ENCODE peak calls at places on chromosomes 6 and 20, in five cellular contexts. One of them, this sample, is unnamed.

GRCh38 chr6:11616200-11616611 is 78.7 kb downstream of the TMEM170B start:
- DNase-seq in mesendoderm: peak; percentile 30
- DNase-seq in hepatocyte: no peak
- DNase-seq in A549: no peak
- DNase-seq in neural progenitor cell: no peak
- DNase-seq in this sample: peak; percentile 86

GRCh38 chr20:43544501-43544900 is 14.3 kb upstream of the SGK2 start:
- DNase-seq in mesendoderm: no peak
- DNase-seq in hepatocyte: no peak
- DNase-seq in A549: no peak
- DNase-seq in neural progenitor cell: no peak
- DNase-seq in this sample: no peak

GRCh38 chr20:1415667-1416468 is 23.0 kb upstream of the FKBP1A start:
- DNase-seq in mesendoderm: peak; percentile 93
- DNase-seq in hepatocyte: peak; percentile 67
- DNase-seq in A549: peak; percentile 94
- DNase-seq in neural progenitor cell: no peak
- DNase-seq in this sample: peak; percentile 96

GRCh38 chr6:36603222-36604089 is 9.3 kb downstream of the SRSF3 start:
- DNase-seq in mesendoderm: no peak
- DNase-seq in hepatocyte: no peak
- DNase-seq in A549: no peak
- DNase-seq in neural progenitor cell: no peak
- DNase-seq in this sample: no peak

GRCh38 chr6:125749112-125749863 is at the start of gene HEY2:
- DNase-seq in mesendoderm: peak; percentile 95
- DNase-seq in hepatocyte: peak; percentile 96
- DNase-seq in A549: peak; percentile 80
- DNase-seq in neural progenitor cell: peak; percentile 95
- DNase-seq in this sample: peak; percentile 91

GRCh38 chr6:56933650-56934049 is 21.3 kb upstream of the BEND6 start:
- DNase-seq in mesendoderm: no peak
- DNase-seq in hepatocyte: no peak
- DNase-seq in A549: no peak
- DNase-seq in neural progenitor cell: no peak
- DNase-seq in this sample: no peak

GRCh38 chr6:166999845-167000253 is 652 bp downstream of the CEP43 start:
- DNase-seq in mesendoderm: peak; percentile 39
- DNase-seq in hepatocyte: peak; percentile 64
- DNase-seq in A549: peak; percentile 3
- DNase-seq in neural progenitor cell: no peak
- DNase-seq in this sample: no peak

GRCh38 chr20:61411743-61412142 is 159.7 kb downstream of the CDH4 start:
- DNase-seq in mesendoderm: no peak
- DNase-seq in hepatocyte: no peak
- DNase-seq in A549: no peak
- DNase-seq in neural progenitor cell: no peak
- DNase-seq in this sample: no peak

GRCh38 chr20:60224914-60225313 is 266.7 kb downstream of the CDH26 start:
- DNase-seq in mesendoderm: peak; percentile 57
- DNase-seq in hepatocyte: peak; percentile 23
- DNase-seq in A549: peak; percentile 31
- DNase-seq in neural progenitor cell: peak; percentile 61
- DNase-seq in this sample: peak; percentile 50

GRCh38 chr20:45828589-45828988 is 1.5 kb upstream of the TNNC2 start:
- DNase-seq in mesendoderm: no peak
- DNase-seq in hepatocyte: no peak
- DNase-seq in A549: no peak
- DNase-seq in neural progenitor cell: peak; percentile 29
- DNase-seq in this sample: no peak

GRCh38 chr6:156595481-156595880 is 181.7 kb upstream of the ARID1B start:
- DNase-seq in mesendoderm: no peak
- DNase-seq in hepatocyte: no peak
- DNase-seq in A549: no peak
- DNase-seq in neural progenitor cell: no peak
- DNase-seq in this sample: peak; percentile 60

GRCh38 chr20:50064640-50065615 is 48.0 kb downstream of the UBE2V1 start:
- DNase-seq in mesendoderm: no peak
- DNase-seq in hepatocyte: no peak
- DNase-seq in A549: no peak
- DNase-seq in neural progenitor cell: no peak
- DNase-seq in this sample: no peak

GRCh38 chr6:124960757-124961467 is 1.3 kb upstream of the RNF217 start:
- DNase-seq in mesendoderm: no peak
- DNase-seq in hepatocyte: no peak
- DNase-seq in A549: no peak
- DNase-seq in neural progenitor cell: no peak
- DNase-seq in this sample: no peak

GRCh38 chr20:47701612-47702011 is 83.7 kb downstream of the SULF2 start:
- DNase-seq in mesendoderm: no peak
- DNase-seq in hepatocyte: no peak
- DNase-seq in A549: no peak
- DNase-seq in neural progenitor cell: no peak
- DNase-seq in this sample: peak; percentile 85

GRCh38 chr6:96947055-96947454 is 22.5 kb downstream of the KLHL32 start:
- DNase-seq in mesendoderm: no peak
- DNase-seq in hepatocyte: no peak
- DNase-seq in A549: no peak
- DNase-seq in neural progenitor cell: no peak
- DNase-seq in this sample: no peak

GRCh38 chr20:61767776-61768494 is 297.7 kb downstream of the TAF4 start:
- DNase-seq in mesendoderm: no peak
- DNase-seq in hepatocyte: no peak
- DNase-seq in A549: no peak
- DNase-seq in neural progenitor cell: no peak
- DNase-seq in this sample: no peak

GRCh38 chr6:26022166-26022510 is 59.5 kb downstream of the TRIM38 start:
- DNase-seq in mesendoderm: peak; percentile 90
- DNase-seq in hepatocyte: peak; percentile 82
- DNase-seq in A549: peak; percentile 81
- DNase-seq in neural progenitor cell: peak; percentile 60
- DNase-seq in this sample: peak; percentile 88

GRCh38 chr6:72624557-72625160 is 2.8 kb downstream of the KCNQ5 start:
- DNase-seq in mesendoderm: peak; percentile 16
- DNase-seq in hepatocyte: peak; percentile 9
- DNase-seq in A549: peak; percentile 27
- DNase-seq in neural progenitor cell: peak; percentile 39
- DNase-seq in this sample: no peak

GRCh38 chr20:45378191-45378590 is at the start of gene TP53TG5:
- DNase-seq in mesendoderm: peak; percentile 77
- DNase-seq in hepatocyte: no peak
- DNase-seq in A549: no peak
- DNase-seq in neural progenitor cell: peak; percentile 68
- DNase-seq in this sample: no peak

GRCh38 chr20:58033026-58033536 is 195.4 kb downstream of the ANKRD60 start:
- DNase-seq in mesendoderm: no peak
- DNase-seq in hepatocyte: no peak
- DNase-seq in A549: no peak
- DNase-seq in neural progenitor cell: no peak
- DNase-seq in this sample: no peak

GRCh38 chr6:134630468-134631180 is 312.7 kb upstream of the SGK1 start:
- DNase-seq in mesendoderm: no peak
- DNase-seq in hepatocyte: peak; percentile 12
- DNase-seq in A549: no peak
- DNase-seq in neural progenitor cell: no peak
- DNase-seq in this sample: peak; percentile 22

GRCh38 chr6:97195117-97195516 is 87.9 kb downstream of the MMS22L start:
- DNase-seq in mesendoderm: no peak
- DNase-seq in hepatocyte: no peak
- DNase-seq in A549: no peak
- DNase-seq in neural progenitor cell: no peak
- DNase-seq in this sample: no peak

GRCh38 chr20:1392443-1392692 is 486 bp downstream of the FKBP1A start:
- DNase-seq in mesendoderm: no peak
- DNase-seq in hepatocyte: no peak
- DNase-seq in A549: no peak
- DNase-seq in neural progenitor cell: no peak
- DNase-seq in this sample: peak; percentile 71

GRCh38 chr20:51884561-51884960 is 82.2 kb upstream of the SALL4 start:
- DNase-seq in mesendoderm: peak; percentile 54
- DNase-seq in hepatocyte: no peak
- DNase-seq in A549: no peak
- DNase-seq in neural progenitor cell: no peak
- DNase-seq in this sample: no peak

GRCh38 chr6:13362432-13362831 is 34.1 kb upstream of the TBC1D7 start:
- DNase-seq in mesendoderm: no peak
- DNase-seq in hepatocyte: no peak
- DNase-seq in A549: no peak
- DNase-seq in neural progenitor cell: no peak
- DNase-seq in this sample: peak; percentile 88

GRCh38 chr6:30156262-30156599 is 4.8 kb downstream of the TRIM10 start:
- DNase-seq in mesendoderm: no peak
- DNase-seq in hepatocyte: peak; percentile 65
- DNase-seq in A549: peak; percentile 71
- DNase-seq in neural progenitor cell: no peak
- DNase-seq in this sample: no peak

GRCh38 chr20:43715044-43715443 is 11.8 kb downstream of the GTSF1L start:
- DNase-seq in mesendoderm: no peak
- DNase-seq in hepatocyte: no peak
- DNase-seq in A549: no peak
- DNase-seq in neural progenitor cell: no peak
- DNase-seq in this sample: no peak

DNA sequence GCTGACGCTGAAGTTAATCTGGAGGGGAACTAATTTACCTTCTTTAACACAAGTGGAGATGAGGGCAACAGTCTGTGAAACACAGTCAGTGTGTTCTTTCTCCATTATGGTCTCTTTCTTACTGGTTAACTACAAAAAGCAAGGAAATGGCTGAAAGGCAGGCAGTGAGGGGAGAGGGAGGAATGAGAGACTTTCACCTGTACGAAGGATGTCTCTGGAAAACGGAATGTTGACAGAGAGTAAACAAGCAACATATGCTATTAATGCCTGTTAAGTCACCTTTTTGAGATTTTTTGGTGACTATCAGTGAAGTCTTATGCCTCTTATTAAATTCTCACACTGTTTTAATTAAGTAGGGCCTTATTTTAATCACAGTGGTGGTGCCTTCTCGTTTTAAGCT is 165.7 kb downstream of the ATXN1 start:
- DNase-seq in mesendoderm: no peak
- DNase-seq in hepatocyte: no peak
- DNase-seq in A549: no peak
- DNase-seq in neural progenitor cell: no peak
- DNase-seq in this sample: no peak
- H3K4me2 ChIP-seq in mesendoderm: no peak overlapping the region
- H3K4me2 ChIP-seq in hepatocyte: no peak overlapping the region
- H3K4me2 ChIP-seq in A549: no peak overlapping the region
- H3K4me2 ChIP-seq in neural progenitor cell: no peak overlapping the region
- H3K4me2 ChIP-seq in this sample: no peak overlapping the region

GRCh38 chr20:56987992-56988391 is 278.4 kb downstream of the BMP7 start:
- DNase-seq in mesendoderm: no peak
- DNase-seq in hepatocyte: peak; percentile 58
- DNase-seq in A549: no peak
- DNase-seq in neural progenitor cell: no peak
- DNase-seq in this sample: peak; percentile 85
- H3K4me2 ChIP-seq in mesendoderm: no peak overlapping the region
- H3K4me2 ChIP-seq in hepatocyte: peak overlapping the region; percentile 61
- H3K4me2 ChIP-seq in A549: no peak overlapping the region
- H3K4me2 ChIP-seq in neural progenitor cell: no peak overlapping the region
- H3K4me2 ChIP-seq in this sample: peak overlapping the region; percentile 39

GRCh38 chr6:142153230-142153629 is 6.2 kb downstream of the VTA1 start:
- DNase-seq in mesendoderm: no peak
- DNase-seq in hepatocyte: no peak
- DNase-seq in A549: no peak
- DNase-seq in neural progenitor cell: no peak
- DNase-seq in this sample: no peak
- H3K4me2 ChIP-seq in mesendoderm: no peak overlapping the region
- H3K4me2 ChIP-seq in hepatocyte: no peak overlapping the region
- H3K4me2 ChIP-seq in A549: peak overlapping the region; percentile 27
- H3K4me2 ChIP-seq in neural progenitor cell: no peak overlapping the region
- H3K4me2 ChIP-seq in this sample: no peak overlapping the region

GRCh38 chr6:52739627-52740026 is 23.6 kb downstream of the GSTA2 start:
- DNase-seq in mesendoderm: no peak
- DNase-seq in hepatocyte: no peak
- DNase-seq in A549: no peak
- DNase-seq in neural progenitor cell: no peak
- DNase-seq in this sample: no peak
- H3K4me2 ChIP-seq in mesendoderm: no peak overlapping the region
- H3K4me2 ChIP-seq in hepatocyte: no peak overlapping the region
- H3K4me2 ChIP-seq in A549: no peak overlapping the region
- H3K4me2 ChIP-seq in neural progenitor cell: no peak overlapping the region
- H3K4me2 ChIP-seq in this sample: no peak overlapping the region

DNA sequence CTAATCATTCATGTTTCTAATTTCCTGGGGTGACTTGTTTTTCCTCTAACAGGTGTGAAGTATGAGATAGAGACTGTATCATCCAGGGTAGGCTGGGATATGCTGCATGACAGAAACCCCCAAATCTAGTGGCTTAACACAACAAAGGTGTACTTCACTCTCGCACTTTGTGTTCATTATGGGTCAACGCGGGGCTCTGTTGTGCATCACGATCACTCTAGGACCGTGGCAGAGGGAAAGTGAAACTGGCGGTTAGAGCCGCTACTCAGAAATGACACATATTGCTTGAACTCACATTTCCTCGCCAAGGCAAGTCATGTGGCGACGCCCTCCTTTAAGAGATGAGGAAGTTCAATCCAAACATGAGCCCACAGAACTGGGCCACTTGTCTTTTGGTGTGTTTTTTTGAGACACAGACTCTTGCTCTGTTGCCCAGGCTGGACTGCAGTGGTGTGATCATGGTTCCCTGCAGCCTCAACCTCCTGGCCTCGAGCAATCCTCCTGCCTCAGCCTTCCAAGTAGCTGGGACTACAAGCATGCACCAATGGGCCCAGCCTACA is 41.3 kb downstream of the PCNA start:
- DNase-seq in mesendoderm: no peak
- DNase-seq in hepatocyte: no peak
- DNase-seq in A549: peak; percentile 70
- DNase-seq in neural progenitor cell: no peak
- DNase-seq in this sample: peak; percentile 67
- H3K4me2 ChIP-seq in mesendoderm: no peak overlapping the region
- H3K4me2 ChIP-seq in hepatocyte: no peak overlapping the region
- H3K4me2 ChIP-seq in A549: peak overlapping the region; percentile 70
- H3K4me2 ChIP-seq in neural progenitor cell: no peak overlapping the region
- H3K4me2 ChIP-seq in this sample: no peak overlapping the region

GRCh38 chr20:32210206-32210605 is 2.5 kb downstream of the POFUT1 start:
- DNase-seq in mesendoderm: no peak
- DNase-seq in hepatocyte: no peak
- DNase-seq in A549: no peak
- DNase-seq in neural progenitor cell: no peak
- DNase-seq in this sample: no peak
- H3K4me2 ChIP-seq in mesendoderm: no peak overlapping the region
- H3K4me2 ChIP-seq in hepatocyte: peak overlapping the region; percentile 87
- H3K4me2 ChIP-seq in A549: no peak overlapping the region
- H3K4me2 ChIP-seq in neural progenitor cell: no peak overlapping the region
- H3K4me2 ChIP-seq in this sample: no peak overlapping the region

DNA sequence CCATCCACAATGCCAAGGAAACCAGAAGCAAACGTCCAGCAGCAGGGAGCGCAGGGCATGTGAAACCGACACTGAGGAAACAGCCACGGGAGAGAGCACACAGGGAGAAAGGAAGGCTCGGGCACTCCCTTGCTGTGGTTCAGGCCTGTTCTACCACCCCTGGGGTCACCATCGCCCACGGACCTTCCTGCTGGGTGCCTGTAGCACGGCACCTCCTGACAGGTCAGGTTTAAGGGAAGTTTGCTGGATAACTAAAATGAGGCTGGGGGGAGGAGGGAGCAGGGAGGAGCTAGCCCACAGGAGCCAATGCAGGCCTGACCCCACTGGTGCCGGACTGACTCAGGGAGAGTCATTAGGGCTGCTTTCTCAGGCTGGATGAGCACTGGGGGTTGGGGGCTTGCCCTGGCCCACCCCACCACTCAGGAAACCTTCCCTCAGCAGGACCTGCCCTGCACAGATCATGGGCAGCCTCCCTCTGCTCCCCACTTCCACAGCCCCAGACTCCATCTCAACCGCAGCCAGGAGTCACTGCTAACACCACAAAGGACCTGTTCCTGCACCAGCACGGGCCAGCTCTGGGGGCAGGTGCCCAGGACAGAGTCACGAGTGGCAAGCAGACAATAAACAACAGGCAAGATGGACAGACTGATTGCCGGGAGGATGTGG is 2.3 kb downstream of the UCKL1 start:
- DNase-seq in mesendoderm: no peak
- DNase-seq in hepatocyte: no peak
- DNase-seq in A549: no peak
- DNase-seq in neural progenitor cell: no peak
- DNase-seq in this sample: no peak
- H3K4me2 ChIP-seq in mesendoderm: no peak overlapping the region
- H3K4me2 ChIP-seq in hepatocyte: peak overlapping the region; percentile 90
- H3K4me2 ChIP-seq in A549: peak overlapping the region; percentile 99
- H3K4me2 ChIP-seq in neural progenitor cell: no peak overlapping the region
- H3K4me2 ChIP-seq in this sample: no peak overlapping the region

This sample was measured in trophoblast cell.